ENCODE peak calls at places on chromosomes 13 and 19, in four cellular contexts. L is upper lobe of right lung, U is lower lobe of right lung, H is left ventricle myocardium inferior. Y is an unnamed sample.

GRCh38 chr19:45645631-45646344 is 6.6 kb upstream of the EML2 start:
- DNase-seq in L (peak), U (peak), H (peak), Y (peak)

GRCh38 chr13:80556291-80556690 is 215.4 kb upstream of the SPRY2 start:
- DNase-seq in L (no peak), U (no peak), H (no peak), Y (no peak)

GRCh38 chr13:25069911-25070310 is 26.0 kb upstream of the PABPC3 start:
- DNase-seq in L (no peak), U (no peak), H (no peak), Y (no peak)

GRCh38 chr19:38728752-38729541 is 15.3 kb downstream of the CAPN12 start:
- DNase-seq in L (no peak), U (no peak), H (peak), Y (no peak)

GRCh38 chr19:33684550-33685303 is 63.0 kb downstream of the CHST8 start:
- DNase-seq in L (peak), U (no peak), H (no peak), Y (no peak)

GRCh38 chr13:31767175-31767900 is 28.0 kb downstream of the RXFP2 start:
- DNase-seq in L (no peak), U (no peak), H (no peak), Y (no peak)

GRCh38 chr19:54916822-54917221 is 10.9 kb downstream of the NCR1 start:
- DNase-seq in L (no peak), U (no peak), H (no peak), Y (no peak)

GRCh38 chr13:108226184-108226583 is 8.0 kb downstream of the ABHD13 start:
- DNase-seq in L (no peak), U (no peak), H (no peak), Y (no peak)

GRCh38 chr13:80755925-80756324 is 415.0 kb upstream of the SPRY2 start:
- DNase-seq in L (no peak), U (no peak), H (no peak), Y (no peak)

GRCh38 chr19:17765069-17765618 is 13.9 kb downstream of the FCHO1 start:
- DNase-seq in L (peak), U (peak), H (peak), Y (no peak)

GRCh38 chr13:31913459-31913858 is 118.1 kb upstream of the FRY start:
- DNase-seq in L (no peak), U (no peak), H (no peak), Y (no peak)

GRCh38 chr13:38002596-38002995 is 133.0 kb upstream of the TRPC4 start:
- DNase-seq in L (no peak), U (no peak), H (no peak), Y (no peak)

GRCh38 chr13:43127827-43128226 is 104.4 kb downstream of the DNAJC15 start:
- DNase-seq in L (no peak), U (no peak), H (no peak), Y (no peak)

GRCh38 chr13:30884543-30884942 is 21.5 kb upstream of the MEDAG start:
- DNase-seq in L (no peak), U (no peak), H (no peak), Y (no peak)

GRCh38 chr13:100542546-100543156 is 45.9 kb downstream of the GGACT start:
- DNase-seq in L (no peak), U (no peak), H (no peak), Y (no peak)

GRCh38 chr13:93786846-93787245 is 560.2 kb downstream of the GPC6 start:
- DNase-seq in L (no peak), U (no peak), H (no peak), Y (no peak)

GRCh38 chr19:16702123-16702522 is 17.5 kb upstream of the NWD1 start:
- DNase-seq in L (no peak), U (no peak), H (peak), Y (no peak)

GRCh38 chr19:57934820-57935665 is at the start of gene ZNF418:
- DNase-seq in L (peak), U (peak), H (peak), Y (no peak)

GRCh38 chr13:57640582-57640981 is 9.0 kb downstream of the PCDH17 start:
- DNase-seq in L (no peak), U (no peak), H (no peak), Y (no peak)

GRCh38 chr13:112032186-112032835 is 34.6 kb upstream of the SOX1 start:
- DNase-seq in L (no peak), U (no peak), H (no peak), Y (no peak)

GRCh38 chr19:38888876-38889275 is 10.5 kb downstream of the SIRT2 start:
- DNase-seq in L (no peak), U (no peak), H (no peak), Y (no peak)

GRCh38 chr13:61413572-61413971 is 2.1 kb downstream of the PCDH20 start:
- DNase-seq in L (peak), U (no peak), H (no peak), Y (peak)

GRCh38 chr13:33367186-33367895 is 81.8 kb upstream of the STARD13 start:
- DNase-seq in L (no peak), U (no peak), H (no peak), Y (no peak)

GRCh38 chr13:44058586-44059238 is 179.0 kb downstream of the LACC1 start:
- DNase-seq in L (no peak), U (no peak), H (no peak), Y (no peak)

GRCh38 chr19:5145521-5146511 is 176.9 kb downstream of the KDM4B start:
- DNase-seq in L (peak), U (peak), H (peak), Y (no peak)

GRCh38 chr13:106533101-106533939 is 2.1 kb downstream of the EFNB2 start:
- DNase-seq in L (peak), U (peak), H (peak), Y (peak)

GRCh38 chr19:9883231-9883758 is 48.2 kb downstream of the PIN1 start:
- DNase-seq in L (no peak), U (no peak), H (no peak), Y (no peak)

GRCh38 chr19:9881720-9882119 is 46.6 kb downstream of the PIN1 start:
- DNase-seq in L (no peak), U (no peak), H (no peak), Y (no peak)

GRCh38 chr19:9883764-9884163 is 48.6 kb downstream of the PIN1 start:
- DNase-seq in L (no peak), U (no peak), H (no peak), Y (no peak)

GRCh38 chr19:9885077-9885552 is 50.0 kb downstream of the PIN1 start:
- DNase-seq in L (no peak), U (no peak), H (peak), Y (no peak)
- TF ChIP-seq CTCF in L (peak), U (peak), H (peak), Y (no peak)

GRCh38 chr13:77565635-77566034 is 30.1 kb downstream of the SCEL start:
- DNase-seq in L (no peak), U (no peak), H (no peak), Y (no peak)
- TF ChIP-seq CTCF in L (peak), U (peak), H (peak), Y (no peak)

GRCh38 chr13:110065780-110066179 is 241.2 kb downstream of the COL4A1 start:
- DNase-seq in L (no peak), U (no peak), H (no peak), Y (no peak)
- TF ChIP-seq CTCF in L (no peak), U (no peak), H (no peak), Y (no peak)

GRCh38 chr19:10964903-10965302 is 4.1 kb downstream of the SMARCA4 start:
- DNase-seq in L (no peak), U (no peak), H (no peak), Y (no peak)
- TF ChIP-seq CTCF in L (no peak), U (no peak), H (no peak), Y (peak)

GRCh38 chr19:27736225-27736624 is 1476.7 kb downstream of the UQCRFS1 start:
- DNase-seq in L (no peak), U (no peak), H (no peak), Y (no peak)

GRCh38 chr19:27738569-27739193 is 1474.3 kb downstream of the UQCRFS1 start:
- DNase-seq in L (no peak), U (no peak), H (no peak), Y (peak)

GRCh38 chr19:27733551-27734266 is 1479.2 kb downstream of the UQCRFS1 start:
- DNase-seq in L (no peak), U (no peak), H (no peak), Y (no peak)

GRCh38 chr19:27734496-27735220 is 1478.3 kb downstream of the UQCRFS1 start:
- DNase-seq in L (no peak), U (no peak), H (no peak), Y (no peak)

GRCh38 chr19:27735314-27735713 is 1477.6 kb downstream of the UQCRFS1 start:
- DNase-seq in L (no peak), U (no peak), H (no peak), Y (no peak)
- TF ChIP-seq CTCF in L (no peak), U (no peak), H (no peak), Y (no peak)

Y was measured in mesothelial cell of epicardium.